ENCODE peak calls at places on chromosomes 11 and 22, in six cellular contexts. O is WERI-Rb-1, S is GM10248, J is fibroblast of lung, B is nephron progenitor cell, Y is HFFc6. E is an unnamed sample.

GRCh38 chr22:47176573-47177333 is 414.3 kb downstream of the TBC1D22A start:
- DNase-seq in J (no peak), B (no peak), Y (no peak), S (no peak), O (peak), E (no peak)

GRCh38 chr22:46180370-46181137 is 30.2 kb downstream of the PPARA start:
- DNase-seq in B (no peak), Y (no peak), O (no peak), J (no peak), S (no peak), E (no peak)

GRCh38 chr22:28237783-28238182 is 318.7 kb upstream of the PITPNB start:
- DNase-seq in Y (no peak), O (no peak), B (no peak), J (no peak), S (no peak), E (no peak)

GRCh38 chr11:46491661-46492331 is 100.2 kb upstream of the CHRM4 start:
- DNase-seq in B (no peak), O (no peak), Y (no peak), S (no peak), J (peak), E (no peak)

GRCh38 chr22:50672471-50673230 is at the start of gene SHANK3:
- DNase-seq in Y (no peak), O (no peak), B (no peak), S (peak), J (no peak), E (no peak)

GRCh38 chr11:109970516-109971183 is 122.5 kb upstream of the ZC3H12C start:
- DNase-seq in B (no peak), Y (no peak), S (peak), J (no peak), O (no peak), E (no peak)

GRCh38 chr22:30015846-30016245 is 64.4 kb upstream of the HORMAD2 start:
- DNase-seq in J (peak), B (no peak), Y (peak), S (no peak), O (no peak), E (no peak)

GRCh38 chr11:19742595-19743292 is 30.1 kb downstream of the NAV2 start:
- DNase-seq in S (peak), Y (peak), J (peak), B (peak), O (peak), E (peak)

GRCh38 chr11:67354314-67355022 is 1.1 kb upstream of the POLD4 start:
- DNase-seq in B (peak), Y (peak), J (peak), O (peak), S (peak), E (no peak)

GRCh38 chr11:10454506-10454901 is 560 bp upstream of the AMPD3 start:
- DNase-seq in O (no peak), S (no peak), Y (no peak), J (no peak), B (no peak), E (no peak)

GRCh38 chr22:44269757-44270555 is 42.8 kb downstream of the SHISAL1 start:
- DNase-seq in O (no peak), J (no peak), S (no peak), Y (no peak), B (no peak), E (no peak)

GRCh38 chr22:46587492-46588278 is 32.5 kb upstream of the GRAMD4 start:
- DNase-seq in J (no peak), O (no peak), Y (no peak), B (no peak), S (peak), E (no peak)

GRCh38 chr22:22767876-22768602 is 119.6 kb upstream of the IGLL5 start:
- DNase-seq in J (no peak), S (no peak), B (no peak), O (no peak), Y (no peak), E (no peak)

GRCh38 chr22:22872722-22873708 is 14.6 kb upstream of the IGLL5 start:
- DNase-seq in B (no peak), O (no peak), S (no peak), J (no peak), Y (no peak), E (no peak)

DNA sequence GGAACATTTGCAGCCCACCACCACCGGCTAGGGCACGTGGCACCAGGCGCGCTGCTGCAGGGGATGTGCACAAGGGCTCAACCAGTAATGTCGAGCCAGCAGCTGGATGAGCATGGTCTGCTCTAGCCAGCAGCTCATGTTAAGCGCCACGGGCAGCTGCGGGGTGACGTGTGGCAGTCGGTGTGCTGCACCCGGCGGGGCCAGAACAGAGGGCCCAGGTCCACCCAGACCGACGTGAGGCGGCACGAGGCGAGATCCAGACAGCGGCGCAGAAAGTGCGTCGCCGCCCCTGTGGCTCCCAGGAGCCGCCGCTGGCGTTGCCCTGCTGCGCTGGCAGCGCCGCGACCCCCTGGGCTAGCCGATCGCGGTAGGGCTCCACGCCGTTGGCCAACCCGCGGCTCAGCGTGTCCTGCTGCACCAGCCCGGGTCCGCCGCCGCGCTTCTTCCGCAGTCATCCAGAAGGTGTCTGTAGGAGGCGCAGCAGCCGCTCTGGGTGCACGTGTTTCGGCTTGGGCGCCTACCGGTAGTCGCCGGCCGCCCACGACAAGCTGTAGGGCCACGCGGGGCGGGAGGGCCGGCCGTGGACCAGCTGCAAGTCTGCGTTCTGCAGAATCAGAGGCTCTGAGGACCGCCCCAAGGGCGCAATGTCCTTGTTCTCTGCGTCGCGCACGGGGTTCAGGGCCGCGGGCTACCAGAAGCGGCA is 4.6 kb upstream of the GALR3 start:
- DNase-seq in S (peak), B (peak), O (peak), J (peak), Y (peak), E (peak)
- TF ChIP-seq CTCF in S (peak), B (peak), O (peak), J (peak), Y (peak), E (peak)

DNA sequence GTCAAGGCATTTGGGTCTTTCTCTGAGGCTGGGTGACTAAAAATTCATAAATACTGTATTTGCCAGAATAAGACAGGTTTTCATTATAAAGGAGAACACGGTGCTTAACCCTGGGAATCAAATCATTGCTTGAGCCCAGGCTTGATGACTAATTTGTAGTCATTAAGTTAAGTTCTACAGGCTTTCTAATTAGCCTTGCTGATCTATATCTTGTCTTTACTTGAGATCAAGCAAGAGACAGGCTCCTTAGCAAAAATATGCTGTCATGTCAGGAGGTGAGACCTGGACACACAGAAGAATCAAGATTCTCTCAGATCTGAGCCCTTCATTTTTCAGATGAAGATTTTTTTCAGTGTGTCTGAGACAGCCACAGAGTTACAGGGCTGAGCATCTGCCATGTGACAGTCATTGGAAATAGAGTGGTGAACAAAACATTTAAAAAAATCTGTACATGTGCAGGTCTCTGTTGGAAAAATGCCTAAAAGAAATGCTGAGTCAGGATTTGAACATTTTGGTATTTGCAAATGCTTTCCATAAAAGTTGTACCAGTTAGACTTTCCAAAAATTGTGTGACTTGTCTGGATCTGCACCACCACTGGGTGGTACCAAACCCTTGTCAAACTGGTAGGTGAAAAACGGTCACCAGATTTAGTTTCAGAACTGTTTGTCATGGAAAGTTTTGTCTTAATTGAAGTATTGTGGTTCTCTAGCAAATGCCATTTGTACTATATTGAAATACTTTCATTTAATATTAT is 14.7 kb downstream of the ACAT1 start:
- DNase-seq in B (no peak), J (peak), O (no peak), S (peak), Y (peak), E (no peak)
- TF ChIP-seq CTCF in B (no peak), J (no peak), O (no peak), S (peak), Y (peak), E (no peak)

DNA sequence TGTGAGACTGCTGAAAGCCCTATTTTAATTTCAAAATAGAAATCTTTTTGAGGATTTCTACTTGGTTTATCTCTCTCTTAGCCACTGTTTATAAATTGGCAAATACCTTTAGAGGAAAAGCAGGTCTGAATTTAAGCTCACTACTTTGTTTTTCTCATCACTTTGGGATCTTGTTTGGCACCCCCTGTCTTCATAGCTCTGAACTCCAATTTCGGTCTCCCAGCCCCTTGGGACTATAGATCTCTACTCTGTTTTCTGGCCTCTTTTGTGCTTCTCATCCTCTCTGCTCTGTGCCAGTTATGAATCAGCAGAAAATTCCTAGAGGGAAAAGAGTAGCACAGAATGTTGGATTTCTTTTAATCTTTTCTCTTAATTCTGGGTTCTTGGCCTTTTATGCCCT is 118.3 kb downstream of the CYP2R1 start:
- DNase-seq in Y (no peak), O (no peak), S (no peak), B (no peak), J (no peak), E (no peak)
- TF ChIP-seq CTCF in Y (no peak), O (peak), S (no peak), B (no peak), J (no peak), E (peak)

DNA sequence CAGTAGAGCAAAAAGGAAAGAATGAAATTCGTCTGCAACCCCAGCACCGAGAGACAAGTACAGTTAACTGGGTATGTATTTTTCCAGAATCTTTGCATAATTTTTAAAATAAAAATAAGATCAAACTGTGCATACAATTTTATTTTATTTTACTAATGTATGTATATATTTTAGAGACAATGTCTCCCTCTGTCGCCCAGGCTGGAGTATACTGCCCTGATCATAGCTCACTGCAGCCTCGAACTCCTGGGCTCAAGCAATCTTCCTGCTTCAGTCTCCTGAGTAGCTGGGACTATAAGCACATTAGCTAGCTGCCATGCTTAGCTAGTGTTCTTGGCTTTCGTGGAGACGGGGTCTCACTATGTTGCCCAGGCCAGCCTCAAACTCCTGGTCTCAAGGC is 18.8 kb upstream of the DRD2 start:
- DNase-seq in O (no peak), Y (no peak), S (no peak), B (no peak), J (no peak), E (no peak)
- TF ChIP-seq CTCF in O (no peak), Y (peak), S (no peak), B (no peak), J (no peak), E (no peak)

GRCh38 chr11:27211370-27212127 is 151.5 kb downstream of the CCDC34 start:
- DNase-seq in S (no peak), B (no peak), O (peak), J (no peak), Y (no peak), E (peak)
- TF ChIP-seq CTCF in S (peak), B (peak), O (peak), J (peak), Y (peak), E (peak)

DNA sequence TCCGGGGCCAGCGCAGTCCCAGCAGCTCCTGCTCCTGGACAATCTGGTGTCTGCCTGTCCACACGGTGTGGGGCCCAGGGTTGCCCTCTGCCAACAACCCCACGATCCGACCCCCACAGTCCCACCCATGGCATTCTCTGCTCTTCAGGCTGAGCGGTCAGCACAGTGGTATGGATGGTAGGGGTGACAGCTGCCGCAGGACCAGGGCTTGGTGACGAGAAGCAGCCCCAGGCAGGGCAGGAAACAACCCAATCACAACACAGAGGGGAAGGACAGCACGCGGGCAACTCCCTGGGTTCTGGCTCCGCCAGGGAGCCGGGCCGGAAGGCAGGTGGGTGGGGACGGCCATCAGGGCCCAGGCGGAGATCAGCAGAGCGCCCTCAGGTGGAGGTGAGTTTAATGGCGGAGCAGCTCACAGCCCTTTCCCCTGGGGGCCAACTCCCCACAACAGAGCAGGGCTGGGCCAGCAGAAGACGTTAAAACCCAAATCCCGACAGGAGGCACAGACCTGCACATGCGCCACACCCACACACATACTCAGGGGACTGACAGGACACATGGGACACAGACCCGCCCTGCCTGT is 5.3 kb upstream of the CHADL start:
- DNase-seq in S (no peak), J (no peak), O (peak), Y (no peak), B (no peak), E (no peak)
- TF ChIP-seq CTCF in S (no peak), J (no peak), O (peak), Y (peak), B (no peak), E (no peak)

GRCh38 chr11:266676-267439 is 11.3 kb upstream of the NLRP6 start:
- DNase-seq in B (no peak), S (no peak), Y (no peak), J (no peak), O (no peak), E (no peak)

GRCh38 chr11:270451-271208 is 7.6 kb upstream of the NLRP6 start:
- DNase-seq in O (no peak), B (no peak), J (no peak), S (no peak), Y (no peak), E (no peak)

GRCh38 chr11:271316-271715 is 6.9 kb upstream of the NLRP6 start:
- DNase-seq in Y (no peak), O (no peak), S (no peak), J (no peak), B (no peak), E (no peak)

GRCh38 chr11:267491-267994 is 10.7 kb upstream of the NLRP6 start:
- DNase-seq in O (no peak), S (peak), B (no peak), Y (no peak), J (no peak), E (no peak)

GRCh38 chr11:269146-269890 is 8.9 kb upstream of the NLRP6 start:
- DNase-seq in S (no peak), O (no peak), Y (no peak), J (no peak), B (no peak), E (no peak)
- TF ChIP-seq CTCF in S (no peak), O (no peak), Y (no peak), J (no peak), B (no peak), E (no peak)

E was measured in glutamatergic neuron.